ENCODE peak calls at places on chromosomes 16 and 17, in six cellular contexts. F, M, K, D, H and L are unnamed samples.

GRCh38 chr16:88844412-88845118 is 12.2 kb downstream of the GALNS start:
- DNase-seq in H (no peak), F (no peak), D (no peak), K (no peak), M (no peak), L (no peak)

GRCh38 chr17:36089888-36090836 is at the start of gene CCL3:
- DNase-seq in M (no peak), D (no peak), K (no peak), H (no peak), F (no peak), L (no peak)

GRCh38 chr16:85542548-85542927 is 70.6 kb upstream of the GSE1 start:
- DNase-seq in K (no peak), F (no peak), H (no peak), D (no peak), M (no peak), L (no peak)

GRCh38 chr17:10292057-10292931 is 80.5 kb downstream of the MYH13 start:
- DNase-seq in D (peak), M (no peak), F (no peak), H (peak), K (no peak), L (no peak)

GRCh38 chr17:31310877-31311276 is 3.0 kb downstream of the EVI2B start:
- DNase-seq in H (no peak), F (no peak), D (no peak), K (no peak), M (peak), L (no peak)

GRCh38 chr17:81684442-81684911 is 666 bp downstream of the HGS start:
- DNase-seq in K (no peak), F (no peak), H (peak), M (no peak), D (no peak), L (no peak)

GRCh38 chr17:7823581-7824001 is 10.4 kb upstream of the KDM6B start:
- DNase-seq in D (no peak), M (no peak), H (no peak), K (no peak), F (no peak), L (no peak)

GRCh38 chr17:30021708-30022317 is 80.4 kb downstream of the EFCAB5 start:
- DNase-seq in K (no peak), M (peak), F (no peak), D (peak), H (peak), L (no peak)

GRCh38 chr16:79609861-79610260 is 9.3 kb upstream of the MAF start:
- DNase-seq in H (peak), K (no peak), M (no peak), F (no peak), D (no peak), L (no peak)

GRCh38 chr17:79109584-79109983 is 35.0 kb downstream of the ENGASE start:
- DNase-seq in K (no peak), H (no peak), M (no peak), F (no peak), D (no peak), L (no peak)

GRCh38 chr17:74360993-74361612 is 565 bp downstream of the BTBD17 start:
- DNase-seq in F (no peak), H (no peak), M (no peak), D (peak), K (peak), L (no peak)

GRCh38 chr16:88331989-88332920 is 50.5 kb upstream of the ZNF469 start:
- DNase-seq in K (no peak), M (no peak), H (peak), D (peak), F (no peak), L (no peak)

GRCh38 chr17:56121661-56122060 is 31.6 kb upstream of the ANKFN1 start:
- DNase-seq in K (no peak), H (no peak), M (no peak), F (no peak), D (no peak), L (no peak)

GRCh38 chr16:31242197-31242596 is 17.6 kb upstream of the ITGAM start:
- DNase-seq in D (peak), M (no peak), K (no peak), F (no peak), H (no peak), L (no peak)

GRCh38 chr17:44083250-44083849 is 12.8 kb downstream of the G6PC3 start:
- DNase-seq in M (no peak), K (no peak), D (no peak), H (peak), F (no peak), L (no peak)

GRCh38 chr17:45325810-45326209 is 9.0 kb upstream of the MAP3K14 start:
- DNase-seq in F (no peak), K (peak), D (no peak), M (no peak), H (no peak), L (no peak)

GRCh38 chr16:28821874-28822519 is 802 bp upstream of the ATXN2L start:
- DNase-seq in K (no peak), D (no peak), H (no peak), F (no peak), M (no peak), L (no peak)

GRCh38 chr17:58568050-58568830 is 53.8 kb upstream of the MTMR4 start:
- DNase-seq in M (no peak), H (no peak), D (no peak), F (no peak), K (no peak), L (no peak)

GRCh38 chr16:86924537-86924936 is 346.2 kb downstream of the FOXL1 start:
- DNase-seq in D (peak), K (no peak), H (peak), M (no peak), F (no peak), L (no peak)

GRCh38 chr17:11853321-11854151 is 143.7 kb downstream of the ZNF18 start:
- DNase-seq in F (no peak), M (no peak), H (no peak), D (no peak), K (no peak), L (no peak)

GRCh38 chr17:39919087-39919683 is 750 bp upstream of the GSDMB start:
- DNase-seq in H (no peak), D (no peak), F (no peak), K (no peak), M (no peak), L (no peak)

GRCh38 chr16:4936991-4937781 is at the start of gene PPL:
- DNase-seq in D (no peak), H (peak), M (no peak), K (peak), F (peak), L (no peak)

GRCh38 chr17:38604479-38605229 is 1.1 kb downstream of the SRCIN1 start:
- DNase-seq in D (no peak), K (no peak), H (no peak), M (no peak), F (no peak), L (no peak)

GRCh38 chr17:42135151-42135550 is 12.5 kb downstream of the HSPB9 start:
- DNase-seq in D (no peak), M (no peak), F (no peak), K (no peak), H (no peak), L (no peak)

GRCh38 chr17:57946798-57947358 is 8.3 kb downstream of the CUEDC1 start:
- DNase-seq in H (peak), D (peak), K (no peak), F (no peak), M (peak), L (no peak)

GRCh38 chr17:56909742-56910508 is 3.9 kb downstream of the TRIM25 start:
- DNase-seq in D (no peak), H (no peak), M (no peak), F (no peak), K (no peak), L (no peak)

GRCh38 chr17:22718689-22719088 is 1026.4 kb downstream of the KCNJ18 start:
- DNase-seq in D (no peak), M (no peak), K (no peak), F (no peak), H (no peak), L (peak)

GRCh38 chr16:4298761-4299522 is 16.9 kb upstream of the GLIS2 start:
- DNase-seq in F (peak), K (no peak), M (no peak), H (peak), D (peak), L (no peak)

GRCh38 chr16:81758376-81758775 is 20.7 kb upstream of the PLCG2 start:
- DNase-seq in K (no peak), H (peak), D (peak), M (no peak), F (no peak), L (no peak)

GRCh38 chr17:45584092-45585036 is 93.8 kb upstream of the PLEKHM1 start:
- DNase-seq in K (peak), F (peak), H (peak), M (peak), D (peak), L (peak)

GRCh38 chr16:50244504-50245416 is 21.6 kb upstream of the ADCY7 start:
- DNase-seq in K (peak), H (peak), F (no peak), D (no peak), M (no peak), L (no peak)

GRCh38 chr16:57113042-57113453 is 20.7 kb downstream of the CPNE2 start:
- DNase-seq in D (peak), F (no peak), H (no peak), K (no peak), M (no peak), L (no peak)

GRCh38 chr16:75233611-75233938 is 14.8 kb downstream of the CTRB1 start:
- DNase-seq in H (no peak), D (no peak), K (no peak), M (no peak), F (no peak), L (no peak)

GRCh38 chr17:77543779-77544178 is 403.0 kb downstream of the SEC14L1 start:
- DNase-seq in K (no peak), M (no peak), F (no peak), H (no peak), D (no peak), L (no peak)

GRCh38 chr17:78512976-78513375 is 64.2 kb downstream of the DNAH17 start:
- DNase-seq in H (no peak), K (no peak), M (no peak), D (no peak), F (no peak), L (no peak)

GRCh38 chr17:53655591-53655990 is 167.1 kb upstream of the KIF2B start:
- DNase-seq in H (peak), F (no peak), K (no peak), M (no peak), D (no peak), L (no peak)

GRCh38 chr17:17075037-17075755 is 32.9 kb downstream of the MPRIP start:
- DNase-seq in H (peak), K (peak), M (peak), F (no peak), D (peak), L (no peak)

GRCh38 chr17:79808763-79809529 is 12.1 kb upstream of the CBX8 start:
- DNase-seq in K (peak), F (no peak), M (peak), H (peak), D (peak), L (no peak)

GRCh38 chr17:56708220-56708567 is 114.7 kb downstream of the NOG start:
- DNase-seq in M (no peak), F (no peak), H (no peak), D (no peak), K (no peak), L (no peak)